ENCODE peak calls at places on chromosome 15, in nine cellular contexts. One of them, this sample, is unnamed.

GRCh38 chr15:75732809-75733451 is 20.3 kb upstream of the CSPG4 start:
- DNase-seq in mesendoderm: peak
- DNase-seq in stimulated activated CD4-positive, alpha-beta T cell treated with anti-CD3 and anti-CD28 coated beads, Interleukin-2, amount 100 ng/mL, for 48 hours: peak
- DNase-seq in NCI-H1048: no peak
- DNase-seq in sigmoid colon: peak
- DNase-seq in A172: peak
- DNase-seq in Daoy: peak
- DNase-seq in activated T-helper 1 cell treated with anti-CD3 and anti-CD28 coated beads, Interleukin-12 subunit alpha, Interleukin-12 subunit beta, Interleukin-2, Interleukin-4 antibody, amounts not matched to agents 30 ng/mL and 10 ng/mL and 1 ng/mL, durations not matched to agents 14 hours and 24 hours and 36 hours: peak
- DNase-seq in HTR-8/SVneo: peak
- DNase-seq in this sample: peak

GRCh38 chr15:78915341-78916087 is 29.3 kb downstream of the CTSH start:
- DNase-seq in mesendoderm: no peak
- DNase-seq in NCI-H1048: no peak
- DNase-seq in HTR-8/SVneo: no peak
- DNase-seq in Daoy: no peak
- DNase-seq in stimulated activated CD4-positive, alpha-beta T cell treated with anti-CD3 and anti-CD28 coated beads, Interleukin-2, amount 100 ng/mL, for 48 hours: no peak
- DNase-seq in activated T-helper 1 cell treated with anti-CD3 and anti-CD28 coated beads, Interleukin-12 subunit alpha, Interleukin-12 subunit beta, Interleukin-2, Interleukin-4 antibody, amounts not matched to agents 30 ng/mL and 10 ng/mL and 1 ng/mL, durations not matched to agents 14 hours and 24 hours and 36 hours: no peak
- DNase-seq in A172: peak
- DNase-seq in sigmoid colon: peak
- DNase-seq in this sample: peak

GRCh38 chr15:39235084-39235795 is 345.6 kb upstream of the THBS1 start:
- DNase-seq in stimulated activated CD4-positive, alpha-beta T cell treated with anti-CD3 and anti-CD28 coated beads, Interleukin-2, amount 100 ng/mL, for 48 hours: no peak
- DNase-seq in mesendoderm: no peak
- DNase-seq in A172: peak
- DNase-seq in activated T-helper 1 cell treated with anti-CD3 and anti-CD28 coated beads, Interleukin-12 subunit alpha, Interleukin-12 subunit beta, Interleukin-2, Interleukin-4 antibody, amounts not matched to agents 30 ng/mL and 10 ng/mL and 1 ng/mL, durations not matched to agents 14 hours and 24 hours and 36 hours: no peak
- DNase-seq in Daoy: no peak
- DNase-seq in HTR-8/SVneo: peak
- DNase-seq in sigmoid colon: no peak
- DNase-seq in NCI-H1048: no peak
- DNase-seq in this sample: no peak

GRCh38 chr15:60854858-60855568 is 374.1 kb downstream of the RORA start:
- DNase-seq in stimulated activated CD4-positive, alpha-beta T cell treated with anti-CD3 and anti-CD28 coated beads, Interleukin-2, amount 100 ng/mL, for 48 hours: no peak
- DNase-seq in sigmoid colon: no peak
- DNase-seq in Daoy: peak
- DNase-seq in A172: no peak
- DNase-seq in HTR-8/SVneo: no peak
- DNase-seq in activated T-helper 1 cell treated with anti-CD3 and anti-CD28 coated beads, Interleukin-12 subunit alpha, Interleukin-12 subunit beta, Interleukin-2, Interleukin-4 antibody, amounts not matched to agents 30 ng/mL and 10 ng/mL and 1 ng/mL, durations not matched to agents 14 hours and 24 hours and 36 hours: no peak
- DNase-seq in mesendoderm: no peak
- DNase-seq in NCI-H1048: no peak
- DNase-seq in this sample: no peak

GRCh38 chr15:93432474-93432873 is 343.5 kb upstream of the RGMA start:
- DNase-seq in sigmoid colon: no peak
- DNase-seq in NCI-H1048: no peak
- DNase-seq in A172: no peak
- DNase-seq in HTR-8/SVneo: no peak
- DNase-seq in stimulated activated CD4-positive, alpha-beta T cell treated with anti-CD3 and anti-CD28 coated beads, Interleukin-2, amount 100 ng/mL, for 48 hours: no peak
- DNase-seq in mesendoderm: no peak
- DNase-seq in Daoy: no peak
- DNase-seq in activated T-helper 1 cell treated with anti-CD3 and anti-CD28 coated beads, Interleukin-12 subunit alpha, Interleukin-12 subunit beta, Interleukin-2, Interleukin-4 antibody, amounts not matched to agents 30 ng/mL and 10 ng/mL and 1 ng/mL, durations not matched to agents 14 hours and 24 hours and 36 hours: no peak
- DNase-seq in this sample: no peak

GRCh38 chr15:43151688-43152087 is 18.3 kb downstream of the TMEM62 start:
- DNase-seq in activated T-helper 1 cell treated with anti-CD3 and anti-CD28 coated beads, Interleukin-12 subunit alpha, Interleukin-12 subunit beta, Interleukin-2, Interleukin-4 antibody, amounts not matched to agents 30 ng/mL and 10 ng/mL and 1 ng/mL, durations not matched to agents 14 hours and 24 hours and 36 hours: no peak
- DNase-seq in NCI-H1048: no peak
- DNase-seq in A172: no peak
- DNase-seq in mesendoderm: no peak
- DNase-seq in stimulated activated CD4-positive, alpha-beta T cell treated with anti-CD3 and anti-CD28 coated beads, Interleukin-2, amount 100 ng/mL, for 48 hours: no peak
- DNase-seq in Daoy: no peak
- DNase-seq in HTR-8/SVneo: no peak
- DNase-seq in sigmoid colon: no peak
- DNase-seq in this sample: no peak

GRCh38 chr15:68363353-68363752 is 68.6 kb downstream of the ITGA11 start:
- DNase-seq in activated T-helper 1 cell treated with anti-CD3 and anti-CD28 coated beads, Interleukin-12 subunit alpha, Interleukin-12 subunit beta, Interleukin-2, Interleukin-4 antibody, amounts not matched to agents 30 ng/mL and 10 ng/mL and 1 ng/mL, durations not matched to agents 14 hours and 24 hours and 36 hours: no peak
- DNase-seq in stimulated activated CD4-positive, alpha-beta T cell treated with anti-CD3 and anti-CD28 coated beads, Interleukin-2, amount 100 ng/mL, for 48 hours: no peak
- DNase-seq in A172: peak
- DNase-seq in mesendoderm: no peak
- DNase-seq in sigmoid colon: no peak
- DNase-seq in NCI-H1048: no peak
- DNase-seq in HTR-8/SVneo: no peak
- DNase-seq in Daoy: peak
- DNase-seq in this sample: no peak

GRCh38 chr15:29862271-29862670 is 40.0 kb upstream of the TJP1 start:
- DNase-seq in HTR-8/SVneo: no peak
- DNase-seq in stimulated activated CD4-positive, alpha-beta T cell treated with anti-CD3 and anti-CD28 coated beads, Interleukin-2, amount 100 ng/mL, for 48 hours: no peak
- DNase-seq in activated T-helper 1 cell treated with anti-CD3 and anti-CD28 coated beads, Interleukin-12 subunit alpha, Interleukin-12 subunit beta, Interleukin-2, Interleukin-4 antibody, amounts not matched to agents 30 ng/mL and 10 ng/mL and 1 ng/mL, durations not matched to agents 14 hours and 24 hours and 36 hours: no peak
- DNase-seq in A172: no peak
- DNase-seq in mesendoderm: no peak
- DNase-seq in Daoy: no peak
- DNase-seq in NCI-H1048: no peak
- DNase-seq in sigmoid colon: no peak
- DNase-seq in this sample: no peak

GRCh38 chr15:76065267-76065666 is 5.5 kb downstream of the TMEM266 start:
- DNase-seq in HTR-8/SVneo: no peak
- DNase-seq in Daoy: no peak
- DNase-seq in NCI-H1048: no peak
- DNase-seq in mesendoderm: no peak
- DNase-seq in A172: no peak
- DNase-seq in activated T-helper 1 cell treated with anti-CD3 and anti-CD28 coated beads, Interleukin-12 subunit alpha, Interleukin-12 subunit beta, Interleukin-2, Interleukin-4 antibody, amounts not matched to agents 30 ng/mL and 10 ng/mL and 1 ng/mL, durations not matched to agents 14 hours and 24 hours and 36 hours: no peak
- DNase-seq in stimulated activated CD4-positive, alpha-beta T cell treated with anti-CD3 and anti-CD28 coated beads, Interleukin-2, amount 100 ng/mL, for 48 hours: no peak
- DNase-seq in sigmoid colon: no peak
- DNase-seq in this sample: no peak

GRCh38 chr15:50685191-50685975 is 1.2 kb downstream of the TRPM7 start:
- DNase-seq in sigmoid colon: no peak
- DNase-seq in stimulated activated CD4-positive, alpha-beta T cell treated with anti-CD3 and anti-CD28 coated beads, Interleukin-2, amount 100 ng/mL, for 48 hours: no peak
- DNase-seq in NCI-H1048: no peak
- DNase-seq in activated T-helper 1 cell treated with anti-CD3 and anti-CD28 coated beads, Interleukin-12 subunit alpha, Interleukin-12 subunit beta, Interleukin-2, Interleukin-4 antibody, amounts not matched to agents 30 ng/mL and 10 ng/mL and 1 ng/mL, durations not matched to agents 14 hours and 24 hours and 36 hours: no peak
- DNase-seq in A172: no peak
- DNase-seq in HTR-8/SVneo: no peak
- DNase-seq in Daoy: no peak
- DNase-seq in mesendoderm: no peak
- DNase-seq in this sample: no peak

GRCh38 chr15:32659340-32659831 is 17.9 kb downstream of the SCG5 start:
- DNase-seq in Daoy: peak
- DNase-seq in mesendoderm: no peak
- DNase-seq in sigmoid colon: no peak
- DNase-seq in HTR-8/SVneo: no peak
- DNase-seq in activated T-helper 1 cell treated with anti-CD3 and anti-CD28 coated beads, Interleukin-12 subunit alpha, Interleukin-12 subunit beta, Interleukin-2, Interleukin-4 antibody, amounts not matched to agents 30 ng/mL and 10 ng/mL and 1 ng/mL, durations not matched to agents 14 hours and 24 hours and 36 hours: no peak
- DNase-seq in NCI-H1048: no peak
- DNase-seq in stimulated activated CD4-positive, alpha-beta T cell treated with anti-CD3 and anti-CD28 coated beads, Interleukin-2, amount 100 ng/mL, for 48 hours: no peak
- DNase-seq in A172: peak
- DNase-seq in this sample: peak

GRCh38 chr15:80804970-80805495 is 25.9 kb downstream of the CEMIP start:
- DNase-seq in stimulated activated CD4-positive, alpha-beta T cell treated with anti-CD3 and anti-CD28 coated beads, Interleukin-2, amount 100 ng/mL, for 48 hours: peak
- DNase-seq in HTR-8/SVneo: no peak
- DNase-seq in sigmoid colon: no peak
- DNase-seq in Daoy: no peak
- DNase-seq in mesendoderm: no peak
- DNase-seq in A172: no peak
- DNase-seq in activated T-helper 1 cell treated with anti-CD3 and anti-CD28 coated beads, Interleukin-12 subunit alpha, Interleukin-12 subunit beta, Interleukin-2, Interleukin-4 antibody, amounts not matched to agents 30 ng/mL and 10 ng/mL and 1 ng/mL, durations not matched to agents 14 hours and 24 hours and 36 hours: no peak
- DNase-seq in NCI-H1048: no peak
- DNase-seq in this sample: no peak

GRCh38 chr15:64596701-64597468 is 136.5 kb downstream of the ZNF609 start:
- DNase-seq in activated T-helper 1 cell treated with anti-CD3 and anti-CD28 coated beads, Interleukin-12 subunit alpha, Interleukin-12 subunit beta, Interleukin-2, Interleukin-4 antibody, amounts not matched to agents 30 ng/mL and 10 ng/mL and 1 ng/mL, durations not matched to agents 14 hours and 24 hours and 36 hours: peak
- DNase-seq in sigmoid colon: no peak
- DNase-seq in stimulated activated CD4-positive, alpha-beta T cell treated with anti-CD3 and anti-CD28 coated beads, Interleukin-2, amount 100 ng/mL, for 48 hours: no peak
- DNase-seq in Daoy: peak
- DNase-seq in HTR-8/SVneo: peak
- DNase-seq in NCI-H1048: no peak
- DNase-seq in mesendoderm: peak
- DNase-seq in A172: peak
- DNase-seq in this sample: no peak

GRCh38 chr15:41480396-41481140 is 13.1 kb upstream of the ITPKA start:
- DNase-seq in A172: no peak
- DNase-seq in HTR-8/SVneo: no peak
- DNase-seq in sigmoid colon: no peak
- DNase-seq in stimulated activated CD4-positive, alpha-beta T cell treated with anti-CD3 and anti-CD28 coated beads, Interleukin-2, amount 100 ng/mL, for 48 hours: no peak
- DNase-seq in activated T-helper 1 cell treated with anti-CD3 and anti-CD28 coated beads, Interleukin-12 subunit alpha, Interleukin-12 subunit beta, Interleukin-2, Interleukin-4 antibody, amounts not matched to agents 30 ng/mL and 10 ng/mL and 1 ng/mL, durations not matched to agents 14 hours and 24 hours and 36 hours: no peak
- DNase-seq in NCI-H1048: no peak
- DNase-seq in mesendoderm: no peak
- DNase-seq in Daoy: no peak
- DNase-seq in this sample: no peak

GRCh38 chr15:39426552-39427532 is 154.0 kb upstream of the THBS1 start:
- DNase-seq in Daoy: peak
- DNase-seq in mesendoderm: no peak
- DNase-seq in sigmoid colon: peak
- DNase-seq in NCI-H1048: no peak
- DNase-seq in HTR-8/SVneo: no peak
- DNase-seq in activated T-helper 1 cell treated with anti-CD3 and anti-CD28 coated beads, Interleukin-12 subunit alpha, Interleukin-12 subunit beta, Interleukin-2, Interleukin-4 antibody, amounts not matched to agents 30 ng/mL and 10 ng/mL and 1 ng/mL, durations not matched to agents 14 hours and 24 hours and 36 hours: peak
- DNase-seq in A172: peak
- DNase-seq in stimulated activated CD4-positive, alpha-beta T cell treated with anti-CD3 and anti-CD28 coated beads, Interleukin-2, amount 100 ng/mL, for 48 hours: peak
- DNase-seq in this sample: peak

GRCh38 chr15:80072285-80072684 is 12.8 kb downstream of the ZFAND6 start:
- DNase-seq in A172: peak
- DNase-seq in HTR-8/SVneo: peak
- DNase-seq in mesendoderm: peak
- DNase-seq in sigmoid colon: no peak
- DNase-seq in Daoy: peak
- DNase-seq in activated T-helper 1 cell treated with anti-CD3 and anti-CD28 coated beads, Interleukin-12 subunit alpha, Interleukin-12 subunit beta, Interleukin-2, Interleukin-4 antibody, amounts not matched to agents 30 ng/mL and 10 ng/mL and 1 ng/mL, durations not matched to agents 14 hours and 24 hours and 36 hours: peak
- DNase-seq in stimulated activated CD4-positive, alpha-beta T cell treated with anti-CD3 and anti-CD28 coated beads, Interleukin-2, amount 100 ng/mL, for 48 hours: no peak
- DNase-seq in NCI-H1048: peak
- DNase-seq in this sample: no peak

GRCh38 chr15:63255485-63255990 is 21.9 kb upstream of the APH1B start:
- DNase-seq in stimulated activated CD4-positive, alpha-beta T cell treated with anti-CD3 and anti-CD28 coated beads, Interleukin-2, amount 100 ng/mL, for 48 hours: no peak
- DNase-seq in activated T-helper 1 cell treated with anti-CD3 and anti-CD28 coated beads, Interleukin-12 subunit alpha, Interleukin-12 subunit beta, Interleukin-2, Interleukin-4 antibody, amounts not matched to agents 30 ng/mL and 10 ng/mL and 1 ng/mL, durations not matched to agents 14 hours and 24 hours and 36 hours: no peak
- DNase-seq in sigmoid colon: no peak
- DNase-seq in HTR-8/SVneo: no peak
- DNase-seq in NCI-H1048: no peak
- DNase-seq in A172: no peak
- DNase-seq in mesendoderm: no peak
- DNase-seq in Daoy: no peak
- DNase-seq in this sample: no peak

GRCh38 chr15:58147151-58147550 is 9.0 kb downstream of the AQP9 start:
- DNase-seq in sigmoid colon: no peak
- DNase-seq in A172: no peak
- DNase-seq in Daoy: peak
- DNase-seq in stimulated activated CD4-positive, alpha-beta T cell treated with anti-CD3 and anti-CD28 coated beads, Interleukin-2, amount 100 ng/mL, for 48 hours: no peak
- DNase-seq in activated T-helper 1 cell treated with anti-CD3 and anti-CD28 coated beads, Interleukin-12 subunit alpha, Interleukin-12 subunit beta, Interleukin-2, Interleukin-4 antibody, amounts not matched to agents 30 ng/mL and 10 ng/mL and 1 ng/mL, durations not matched to agents 14 hours and 24 hours and 36 hours: no peak
- DNase-seq in mesendoderm: no peak
- DNase-seq in HTR-8/SVneo: no peak
- DNase-seq in NCI-H1048: no peak
- DNase-seq in this sample: no peak

GRCh38 chr15:64014995-64015394 is 31.3 kb downstream of the DAPK2 start:
- DNase-seq in Daoy: no peak
- DNase-seq in HTR-8/SVneo: no peak
- DNase-seq in stimulated activated CD4-positive, alpha-beta T cell treated with anti-CD3 and anti-CD28 coated beads, Interleukin-2, amount 100 ng/mL, for 48 hours: no peak
- DNase-seq in NCI-H1048: no peak
- DNase-seq in mesendoderm: no peak
- DNase-seq in A172: no peak
- DNase-seq in sigmoid colon: no peak
- DNase-seq in activated T-helper 1 cell treated with anti-CD3 and anti-CD28 coated beads, Interleukin-12 subunit alpha, Interleukin-12 subunit beta, Interleukin-2, Interleukin-4 antibody, amounts not matched to agents 30 ng/mL and 10 ng/mL and 1 ng/mL, durations not matched to agents 14 hours and 24 hours and 36 hours: no peak
- DNase-seq in this sample: no peak

GRCh38 chr15:41392659-41393058 is 9.6 kb downstream of the NDUFAF1 start:
- DNase-seq in HTR-8/SVneo: no peak
- DNase-seq in sigmoid colon: peak
- DNase-seq in mesendoderm: no peak
- DNase-seq in A172: no peak
- DNase-seq in NCI-H1048: no peak
- DNase-seq in activated T-helper 1 cell treated with anti-CD3 and anti-CD28 coated beads, Interleukin-12 subunit alpha, Interleukin-12 subunit beta, Interleukin-2, Interleukin-4 antibody, amounts not matched to agents 30 ng/mL and 10 ng/mL and 1 ng/mL, durations not matched to agents 14 hours and 24 hours and 36 hours: no peak
- DNase-seq in stimulated activated CD4-positive, alpha-beta T cell treated with anti-CD3 and anti-CD28 coated beads, Interleukin-2, amount 100 ng/mL, for 48 hours: no peak
- DNase-seq in Daoy: no peak
- DNase-seq in this sample: no peak

GRCh38 chr15:39798382-39798781 is 15.7 kb upstream of the FSIP1 start:
- DNase-seq in stimulated activated CD4-positive, alpha-beta T cell treated with anti-CD3 and anti-CD28 coated beads, Interleukin-2, amount 100 ng/mL, for 48 hours: no peak
- DNase-seq in NCI-H1048: no peak
- DNase-seq in mesendoderm: no peak
- DNase-seq in Daoy: no peak
- DNase-seq in activated T-helper 1 cell treated with anti-CD3 and anti-CD28 coated beads, Interleukin-12 subunit alpha, Interleukin-12 subunit beta, Interleukin-2, Interleukin-4 antibody, amounts not matched to agents 30 ng/mL and 10 ng/mL and 1 ng/mL, durations not matched to agents 14 hours and 24 hours and 36 hours: no peak
- DNase-seq in HTR-8/SVneo: no peak
- DNase-seq in sigmoid colon: no peak
- DNase-seq in A172: no peak
- DNase-seq in this sample: no peak

GRCh38 chr15:96767703-96768434 is 437.4 kb downstream of the NR2F2 start:
- DNase-seq in A172: peak
- DNase-seq in mesendoderm: peak
- DNase-seq in NCI-H1048: no peak
- DNase-seq in activated T-helper 1 cell treated with anti-CD3 and anti-CD28 coated beads, Interleukin-12 subunit alpha, Interleukin-12 subunit beta, Interleukin-2, Interleukin-4 antibody, amounts not matched to agents 30 ng/mL and 10 ng/mL and 1 ng/mL, durations not matched to agents 14 hours and 24 hours and 36 hours: no peak
- DNase-seq in Daoy: peak
- DNase-seq in stimulated activated CD4-positive, alpha-beta T cell treated with anti-CD3 and anti-CD28 coated beads, Interleukin-2, amount 100 ng/mL, for 48 hours: no peak
- DNase-seq in HTR-8/SVneo: peak
- DNase-seq in sigmoid colon: no peak
- DNase-seq in this sample: no peak

GRCh38 chr15:27486036-27486435 is 515.1 kb downstream of the GABRG3 start:
- DNase-seq in mesendoderm: no peak
- DNase-seq in A172: no peak
- DNase-seq in Daoy: no peak
- DNase-seq in stimulated activated CD4-positive, alpha-beta T cell treated with anti-CD3 and anti-CD28 coated beads, Interleukin-2, amount 100 ng/mL, for 48 hours: no peak
- DNase-seq in NCI-H1048: no peak
- DNase-seq in sigmoid colon: no peak
- DNase-seq in activated T-helper 1 cell treated with anti-CD3 and anti-CD28 coated beads, Interleukin-12 subunit alpha, Interleukin-12 subunit beta, Interleukin-2, Interleukin-4 antibody, amounts not matched to agents 30 ng/mL and 10 ng/mL and 1 ng/mL, durations not matched to agents 14 hours and 24 hours and 36 hours: no peak
- DNase-seq in HTR-8/SVneo: no peak
- DNase-seq in this sample: no peak

GRCh38 chr15:25773248-25773647 is 89.9 kb downstream of the ATP10A start:
- DNase-seq in Daoy: no peak
- DNase-seq in sigmoid colon: no peak
- DNase-seq in activated T-helper 1 cell treated with anti-CD3 and anti-CD28 coated beads, Interleukin-12 subunit alpha, Interleukin-12 subunit beta, Interleukin-2, Interleukin-4 antibody, amounts not matched to agents 30 ng/mL and 10 ng/mL and 1 ng/mL, durations not matched to agents 14 hours and 24 hours and 36 hours: no peak
- DNase-seq in A172: no peak
- DNase-seq in mesendoderm: no peak
- DNase-seq in stimulated activated CD4-positive, alpha-beta T cell treated with anti-CD3 and anti-CD28 coated beads, Interleukin-2, amount 100 ng/mL, for 48 hours: no peak
- DNase-seq in NCI-H1048: no peak
- DNase-seq in HTR-8/SVneo: no peak
- DNase-seq in this sample: no peak

GRCh38 chr15:43514241-43515057 is 3.0 kb upstream of the MAP1A start:
- DNase-seq in sigmoid colon: no peak
- DNase-seq in activated T-helper 1 cell treated with anti-CD3 and anti-CD28 coated beads, Interleukin-12 subunit alpha, Interleukin-12 subunit beta, Interleukin-2, Interleukin-4 antibody, amounts not matched to agents 30 ng/mL and 10 ng/mL and 1 ng/mL, durations not matched to agents 14 hours and 24 hours and 36 hours: peak
- DNase-seq in stimulated activated CD4-positive, alpha-beta T cell treated with anti-CD3 and anti-CD28 coated beads, Interleukin-2, amount 100 ng/mL, for 48 hours: no peak
- DNase-seq in Daoy: no peak
- DNase-seq in HTR-8/SVneo: no peak
- DNase-seq in mesendoderm: peak
- DNase-seq in A172: no peak
- DNase-seq in NCI-H1048: no peak
- DNase-seq in this sample: peak

GRCh38 chr15:59236394-59236793 is 29.8 kb downstream of the LDHAL6B start:
- DNase-seq in Daoy: no peak
- DNase-seq in HTR-8/SVneo: no peak
- DNase-seq in sigmoid colon: no peak
- DNase-seq in activated T-helper 1 cell treated with anti-CD3 and anti-CD28 coated beads, Interleukin-12 subunit alpha, Interleukin-12 subunit beta, Interleukin-2, Interleukin-4 antibody, amounts not matched to agents 30 ng/mL and 10 ng/mL and 1 ng/mL, durations not matched to agents 14 hours and 24 hours and 36 hours: no peak
- DNase-seq in stimulated activated CD4-positive, alpha-beta T cell treated with anti-CD3 and anti-CD28 coated beads, Interleukin-2, amount 100 ng/mL, for 48 hours: no peak
- DNase-seq in A172: no peak
- DNase-seq in NCI-H1048: no peak
- DNase-seq in mesendoderm: no peak
- DNase-seq in this sample: no peak

GRCh38 chr15:80986487-80986886 is 3.1 kb downstream of the MESD start:
- DNase-seq in A172: no peak
- DNase-seq in mesendoderm: no peak
- DNase-seq in activated T-helper 1 cell treated with anti-CD3 and anti-CD28 coated beads, Interleukin-12 subunit alpha, Interleukin-12 subunit beta, Interleukin-2, Interleukin-4 antibody, amounts not matched to agents 30 ng/mL and 10 ng/mL and 1 ng/mL, durations not matched to agents 14 hours and 24 hours and 36 hours: no peak
- DNase-seq in sigmoid colon: no peak
- DNase-seq in HTR-8/SVneo: no peak
- DNase-seq in NCI-H1048: no peak
- DNase-seq in stimulated activated CD4-positive, alpha-beta T cell treated with anti-CD3 and anti-CD28 coated beads, Interleukin-2, amount 100 ng/mL, for 48 hours: no peak
- DNase-seq in Daoy: no peak
- DNase-seq in this sample: no peak

GRCh38 chr15:48555244-48555804 is 90.2 kb downstream of the FBN1 start:
- DNase-seq in stimulated activated CD4-positive, alpha-beta T cell treated with anti-CD3 and anti-CD28 coated beads, Interleukin-2, amount 100 ng/mL, for 48 hours: no peak
- DNase-seq in HTR-8/SVneo: no peak
- DNase-seq in Daoy: no peak
- DNase-seq in sigmoid colon: no peak
- DNase-seq in activated T-helper 1 cell treated with anti-CD3 and anti-CD28 coated beads, Interleukin-12 subunit alpha, Interleukin-12 subunit beta, Interleukin-2, Interleukin-4 antibody, amounts not matched to agents 30 ng/mL and 10 ng/mL and 1 ng/mL, durations not matched to agents 14 hours and 24 hours and 36 hours: no peak
- DNase-seq in mesendoderm: peak
- DNase-seq in A172: peak
- DNase-seq in NCI-H1048: no peak
- DNase-seq in this sample: no peak

GRCh38 chr15:27676647-27677046 is 422.5 kb downstream of the OCA2 start:
- DNase-seq in activated T-helper 1 cell treated with anti-CD3 and anti-CD28 coated beads, Interleukin-12 subunit alpha, Interleukin-12 subunit beta, Interleukin-2, Interleukin-4 antibody, amounts not matched to agents 30 ng/mL and 10 ng/mL and 1 ng/mL, durations not matched to agents 14 hours and 24 hours and 36 hours: no peak
- DNase-seq in HTR-8/SVneo: no peak
- DNase-seq in A172: no peak
- DNase-seq in mesendoderm: no peak
- DNase-seq in stimulated activated CD4-positive, alpha-beta T cell treated with anti-CD3 and anti-CD28 coated beads, Interleukin-2, amount 100 ng/mL, for 48 hours: no peak
- DNase-seq in Daoy: no peak
- DNase-seq in sigmoid colon: no peak
- DNase-seq in NCI-H1048: no peak
- DNase-seq in this sample: no peak

GRCh38 chr15:100338971-100339444 is 2.8 kb downstream of the ADAMTS17 start:
- DNase-seq in NCI-H1048: peak
- DNase-seq in mesendoderm: peak
- DNase-seq in sigmoid colon: peak
- DNase-seq in HTR-8/SVneo: peak
- DNase-seq in stimulated activated CD4-positive, alpha-beta T cell treated with anti-CD3 and anti-CD28 coated beads, Interleukin-2, amount 100 ng/mL, for 48 hours: peak
- DNase-seq in Daoy: peak
- DNase-seq in A172: peak
- DNase-seq in activated T-helper 1 cell treated with anti-CD3 and anti-CD28 coated beads, Interleukin-12 subunit alpha, Interleukin-12 subunit beta, Interleukin-2, Interleukin-4 antibody, amounts not matched to agents 30 ng/mL and 10 ng/mL and 1 ng/mL, durations not matched to agents 14 hours and 24 hours and 36 hours: peak
- DNase-seq in this sample: peak

GRCh38 chr15:68484696-68485400 is 52.9 kb upstream of the ITGA11 start:
- DNase-seq in NCI-H1048: no peak
- DNase-seq in activated T-helper 1 cell treated with anti-CD3 and anti-CD28 coated beads, Interleukin-12 subunit alpha, Interleukin-12 subunit beta, Interleukin-2, Interleukin-4 antibody, amounts not matched to agents 30 ng/mL and 10 ng/mL and 1 ng/mL, durations not matched to agents 14 hours and 24 hours and 36 hours: no peak
- DNase-seq in mesendoderm: no peak
- DNase-seq in Daoy: peak
- DNase-seq in sigmoid colon: no peak
- DNase-seq in A172: peak
- DNase-seq in stimulated activated CD4-positive, alpha-beta T cell treated with anti-CD3 and anti-CD28 coated beads, Interleukin-2, amount 100 ng/mL, for 48 hours: no peak
- DNase-seq in HTR-8/SVneo: peak
- DNase-seq in this sample: peak

This sample was measured in tibial artery.